ENCODE peak calls at places on chromosomes 3 and 15, in eight cellular contexts. One of them, this sample, is unnamed.

GRCh38 chr3:38587548-38588131 is 61.8 kb downstream of the SCN5A start:
- DNase-seq in LNCaP clone FGC: no peak
- DNase-seq in HuH-7.5: no peak
- DNase-seq in retinal pigment epithelial cell: no peak
- DNase-seq in hypothalamus: no peak
- DNase-seq in iris pigment epithelial cell: no peak
- DNase-seq in astrocyte of the spinal cord: no peak
- DNase-seq in stimulated activated CD8-positive, alpha-beta memory T cell treated with anti-CD3 and anti-CD28 coated beads, Interleukin-7, amount 100 ng/mL, for 1 hour: no peak
- DNase-seq in this sample: no peak

GRCh38 chr3:149959443-149959842 is 11.3 kb downstream of the PFN2 start:
- DNase-seq in astrocyte of the spinal cord: no peak
- DNase-seq in HuH-7.5: no peak
- DNase-seq in hypothalamus: no peak
- DNase-seq in LNCaP clone FGC: no peak
- DNase-seq in iris pigment epithelial cell: peak
- DNase-seq in stimulated activated CD8-positive, alpha-beta memory T cell treated with anti-CD3 and anti-CD28 coated beads, Interleukin-7, amount 100 ng/mL, for 1 hour: no peak
- DNase-seq in retinal pigment epithelial cell: no peak
- DNase-seq in this sample: no peak

GRCh38 chr3:49841806-49842205 is 14.6 kb downstream of the TRAIP start:
- DNase-seq in astrocyte of the spinal cord: no peak
- DNase-seq in HuH-7.5: no peak
- DNase-seq in retinal pigment epithelial cell: no peak
- DNase-seq in LNCaP clone FGC: no peak
- DNase-seq in hypothalamus: no peak
- DNase-seq in iris pigment epithelial cell: no peak
- DNase-seq in stimulated activated CD8-positive, alpha-beta memory T cell treated with anti-CD3 and anti-CD28 coated beads, Interleukin-7, amount 100 ng/mL, for 1 hour: no peak
- DNase-seq in this sample: peak

GRCh38 chr15:62758126-62758951 is 284.2 kb upstream of the TPM1 start:
- DNase-seq in hypothalamus: peak
- DNase-seq in astrocyte of the spinal cord: peak
- DNase-seq in HuH-7.5: no peak
- DNase-seq in stimulated activated CD8-positive, alpha-beta memory T cell treated with anti-CD3 and anti-CD28 coated beads, Interleukin-7, amount 100 ng/mL, for 1 hour: no peak
- DNase-seq in iris pigment epithelial cell: peak
- DNase-seq in retinal pigment epithelial cell: peak
- DNase-seq in LNCaP clone FGC: no peak
- DNase-seq in this sample: no peak

GRCh38 chr3:29649815-29650547 is 369.1 kb downstream of the RBMS3 start:
- DNase-seq in stimulated activated CD8-positive, alpha-beta memory T cell treated with anti-CD3 and anti-CD28 coated beads, Interleukin-7, amount 100 ng/mL, for 1 hour: no peak
- DNase-seq in HuH-7.5: no peak
- DNase-seq in astrocyte of the spinal cord: peak
- DNase-seq in LNCaP clone FGC: no peak
- DNase-seq in iris pigment epithelial cell: peak
- DNase-seq in hypothalamus: peak
- DNase-seq in retinal pigment epithelial cell: no peak
- DNase-seq in this sample: peak

GRCh38 chr3:112321867-112322652 is 10.9 kb upstream of the CD200 start:
- DNase-seq in HuH-7.5: no peak
- DNase-seq in LNCaP clone FGC: peak
- DNase-seq in stimulated activated CD8-positive, alpha-beta memory T cell treated with anti-CD3 and anti-CD28 coated beads, Interleukin-7, amount 100 ng/mL, for 1 hour: no peak
- DNase-seq in hypothalamus: no peak
- DNase-seq in iris pigment epithelial cell: no peak
- DNase-seq in astrocyte of the spinal cord: no peak
- DNase-seq in retinal pigment epithelial cell: no peak
- DNase-seq in this sample: no peak

GRCh38 chr3:9970020-9970652 is 16.5 kb downstream of the EMC3 start:
- DNase-seq in LNCaP clone FGC: peak
- DNase-seq in HuH-7.5: no peak
- DNase-seq in retinal pigment epithelial cell: no peak
- DNase-seq in astrocyte of the spinal cord: peak
- DNase-seq in iris pigment epithelial cell: peak
- DNase-seq in hypothalamus: no peak
- DNase-seq in stimulated activated CD8-positive, alpha-beta memory T cell treated with anti-CD3 and anti-CD28 coated beads, Interleukin-7, amount 100 ng/mL, for 1 hour: no peak
- DNase-seq in this sample: no peak

GRCh38 chr3:130014526-130014925 is 40.0 kb downstream of the TRH start:
- DNase-seq in LNCaP clone FGC: no peak
- DNase-seq in iris pigment epithelial cell: no peak
- DNase-seq in HuH-7.5: no peak
- DNase-seq in hypothalamus: no peak
- DNase-seq in retinal pigment epithelial cell: no peak
- DNase-seq in stimulated activated CD8-positive, alpha-beta memory T cell treated with anti-CD3 and anti-CD28 coated beads, Interleukin-7, amount 100 ng/mL, for 1 hour: no peak
- DNase-seq in astrocyte of the spinal cord: no peak
- DNase-seq in this sample: no peak

GRCh38 chr15:68187559-68187958 is 17.6 kb downstream of the CALML4 start:
- DNase-seq in LNCaP clone FGC: peak
- DNase-seq in HuH-7.5: no peak
- DNase-seq in retinal pigment epithelial cell: peak
- DNase-seq in iris pigment epithelial cell: peak
- DNase-seq in hypothalamus: peak
- DNase-seq in astrocyte of the spinal cord: peak
- DNase-seq in stimulated activated CD8-positive, alpha-beta memory T cell treated with anti-CD3 and anti-CD28 coated beads, Interleukin-7, amount 100 ng/mL, for 1 hour: no peak
- DNase-seq in this sample: peak

GRCh38 chr15:38894260-38894948 is 329.8 kb upstream of the RASGRP1 start:
- DNase-seq in iris pigment epithelial cell: peak
- DNase-seq in LNCaP clone FGC: no peak
- DNase-seq in hypothalamus: no peak
- DNase-seq in HuH-7.5: no peak
- DNase-seq in stimulated activated CD8-positive, alpha-beta memory T cell treated with anti-CD3 and anti-CD28 coated beads, Interleukin-7, amount 100 ng/mL, for 1 hour: no peak
- DNase-seq in astrocyte of the spinal cord: peak
- DNase-seq in retinal pigment epithelial cell: peak
- DNase-seq in this sample: no peak

This sample was measured in hippocampal formation.